ENCODE peak calls at places on chromosomes 4 and X, in six cellular contexts. X is PC-9, K is endothelial cell of umbilical vein, J is neural crest cell, C is RWPE1, L is brain microvascular endothelial cell. I is an unnamed sample.
A peak's percentile ranks its signal among the peaks of the same experiment; 100 is the strongest.

GRCh38 chrX:23993012-23993633 is 33.9 kb downstream of the KLHL15 start:
- DNase-seq in J (no peak), L (peak; percentile 2), X (no peak), K (peak; percentile 71), C (no peak), I (no peak)

GRCh38 chrX:131975851-131976250 is 47.3 kb upstream of the STK26 start:
- DNase-seq in J (no peak), K (no peak), X (no peak), L (no peak), C (no peak), I (no peak)

GRCh38 chr4:147578057-147578476 is 39.1 kb upstream of the TMEM184C start:
- DNase-seq in C (peak; percentile 98), K (peak; percentile 98), L (peak; percentile 89), X (peak; percentile 87), J (no peak), I (no peak)

GRCh38 chr4:183261953-183262775 is 57.9 kb downstream of the CLDN22 start:
- DNase-seq in L (peak; percentile 76), C (peak; percentile 59), J (peak; percentile 87), X (peak; percentile 66), K (peak; percentile 74), I (peak; percentile 90)

GRCh38 chr4:184384810-184385557 is 89.4 kb downstream of the IRF2 start:
- DNase-seq in C (no peak), K (no peak), L (no peak), J (no peak), X (peak; percentile 22), I (no peak)

GRCh38 chr4:84678976-84679744 is 96.2 kb downstream of the CDS1 start:
- DNase-seq in C (no peak), L (no peak), K (no peak), J (no peak), X (no peak), I (no peak)

GRCh38 chrX:102930990-102931756 is 5.9 kb upstream of the RAB40AL start:
- DNase-seq in L (no peak), K (no peak), J (no peak), X (no peak), C (peak; percentile 14), I (no peak)

GRCh38 chr4:166499820-166500219 is 626.8 kb downstream of the TLL1 start:
- DNase-seq in L (no peak), C (no peak), J (no peak), X (no peak), K (no peak), I (no peak)

GRCh38 chr4:10853196-10853595 is 168.6 kb upstream of the CLNK start:
- DNase-seq in J (no peak), X (no peak), K (no peak), L (no peak), C (no peak), I (no peak)

GRCh38 chr4:139622856-139623255 is 42.8 kb upstream of the MGST2 start:
- DNase-seq in K (no peak), X (no peak), J (no peak), C (no peak), L (no peak), I (no peak)

GRCh38 chrX:48695524-48695875 is 1.0 kb upstream of the SUV39H1 start:
- DNase-seq in K (no peak), X (no peak), J (no peak), L (no peak), C (no peak), I (no peak)

GRCh38 chrX:111020283-111020682 is 75.7 kb upstream of the PAK3 start:
- DNase-seq in K (no peak), L (no peak), C (no peak), X (no peak), J (no peak), I (no peak)

GRCh38 chrX:112786076-112786475 is 54.6 kb downstream of the AMOT start:
- DNase-seq in K (no peak), L (no peak), J (no peak), X (no peak), C (no peak), I (no peak)

GRCh38 chrX:106415276-106415895 is 196.4 kb upstream of the RADX start:
- DNase-seq in C (peak; percentile 20), X (peak; percentile 6), K (peak; percentile 1), L (peak; percentile 23), J (no peak), I (no peak)

GRCh38 chr4:127528302-127528701 is 104.5 kb upstream of the INTU start:
- DNase-seq in C (no peak), X (no peak), J (no peak), K (no peak), L (no peak), I (no peak)

GRCh38 chr4:120718979-120719566 is 203.5 kb downstream of the PRDM5 start:
- DNase-seq in C (no peak), X (no peak), K (peak; percentile 49), J (peak; percentile 28), L (peak; percentile 47), I (no peak)

GRCh38 chrX:663841-664240 is 33.2 kb downstream of the SHOX start:
- DNase-seq in X (no peak), K (no peak), J (no peak), L (no peak), C (no peak), I (no peak)

GRCh38 chr4:106186201-106186600 is 129.8 kb downstream of the TBCK start:
- DNase-seq in K (no peak), L (no peak), X (no peak), J (no peak), C (no peak), I (no peak)

GRCh38 chr4:40686081-40686913 is 56.6 kb upstream of the RBM47 start:
- DNase-seq in C (no peak), X (no peak), L (no peak), K (no peak), J (no peak), I (no peak)

GRCh38 chr4:15771419-15772058 is 6.6 kb upstream of the CD38 start:
- DNase-seq in L (no peak), X (no peak), J (no peak), K (no peak), C (no peak), I (no peak)

GRCh38 chr4:113822555-113823290 is 61.2 kb upstream of the CAMK2D start:
- DNase-seq in J (no peak), K (no peak), X (no peak), C (no peak), L (no peak), I (no peak)

GRCh38 chr4:38013461-38014366 is 53.5 kb downstream of the PTTG2 start:
- DNase-seq in K (no peak), J (no peak), X (no peak), L (peak; percentile 18), C (no peak), I (no peak)

GRCh38 chr4:11675051-11675800 is 246.5 kb upstream of the HS3ST1 start:
- DNase-seq in L (no peak), K (no peak), J (no peak), C (no peak), X (no peak), I (no peak)

GRCh38 chrX:150933945-150934350 is 35.5 kb upstream of the CD99L2 start:
- DNase-seq in K (no peak), L (no peak), C (no peak), J (no peak), X (no peak), I (no peak)

GRCh38 chrX:40975951-40976350 is 109.3 kb upstream of the USP9X start:
- DNase-seq in J (no peak), L (no peak), X (no peak), C (no peak), K (no peak), I (no peak)

GRCh38 chr4:52250124-52250523 is 199.0 kb downstream of the SPATA18 start:
- DNase-seq in L (peak; percentile 1), J (no peak), C (no peak), K (no peak), X (no peak), I (no peak)

GRCh38 chr4:122703868-122704267 is 28.6 kb upstream of the BBS12 start:
- DNase-seq in C (no peak), J (no peak), X (no peak), K (no peak), L (no peak), I (no peak)

GRCh38 chrX:67624324-67624723 is 80.5 kb downstream of the AR start:
- DNase-seq in K (no peak), C (no peak), J (no peak), X (no peak), L (no peak), I (no peak)

GRCh38 chrX:107549504-107549903 is 78.8 kb upstream of the PRPS1 start:
- DNase-seq in L (no peak), J (no peak), X (no peak), K (no peak), C (no peak), I (no peak)

GRCh38 chr4:23500876-23501275 is 389.0 kb downstream of the PPARGC1A start:
- DNase-seq in X (no peak), C (no peak), K (no peak), J (no peak), L (no peak), I (no peak)

GRCh38 chr4:159764343-159764952 is 661.6 kb downstream of the RAPGEF2 start:
- DNase-seq in K (peak; percentile 68), X (peak; percentile 11), J (peak; percentile 54), L (peak; percentile 70), C (peak; percentile 31), I (no peak)
- TF ChIP-seq CTCF in K (peak; percentile 38), X (peak; percentile 72), J (peak; percentile 82), L (peak; percentile 64), C (peak; percentile 57), I (peak; percentile 78)

DNA sequence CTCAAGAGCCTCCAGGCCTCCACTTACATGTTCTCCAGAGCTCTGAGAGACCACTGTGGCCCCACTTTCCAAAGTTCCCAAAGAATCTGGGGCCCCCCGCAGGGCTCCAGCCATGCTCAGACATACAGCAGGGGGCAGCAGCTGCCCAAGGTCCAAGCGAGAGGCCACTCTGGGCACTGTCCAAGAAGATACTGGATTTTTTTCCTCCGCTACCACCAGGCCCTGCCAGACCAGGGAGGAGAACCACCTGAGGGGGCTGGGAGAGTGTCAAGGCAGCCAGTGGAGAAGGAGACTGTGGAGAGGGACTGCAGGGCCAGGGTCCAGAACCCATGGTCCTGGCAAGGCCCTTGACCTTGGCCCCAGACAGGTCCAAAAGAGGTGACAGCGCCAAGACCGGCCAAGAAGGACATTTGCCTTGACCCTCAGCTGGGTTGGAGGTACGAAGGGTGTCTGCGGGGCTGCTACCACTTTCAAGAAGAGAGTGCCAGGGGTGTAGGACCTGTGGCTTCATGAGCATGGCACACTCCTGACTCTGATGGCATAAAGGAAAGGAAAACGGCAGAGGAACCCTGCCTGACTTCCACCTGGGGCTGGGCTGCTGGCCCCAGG is 5.3 kb downstream of the EMD start:
- DNase-seq in K (no peak), X (no peak), L (no peak), J (no peak), C (no peak), I (no peak)
- TF ChIP-seq CTCF in K (peak; percentile 30), X (no peak), L (peak; percentile 61), J (peak; percentile 28), C (no peak), I (peak; percentile 35)

GRCh38 chr4:45475490-45475889 is 648.4 kb downstream of the GABRG1 start:
- DNase-seq in L (no peak), K (no peak), X (no peak), C (no peak), J (no peak), I (no peak)
- TF ChIP-seq CTCF in L (no peak), K (no peak), X (no peak), C (no peak), J (no peak), I (no peak)

DNA sequence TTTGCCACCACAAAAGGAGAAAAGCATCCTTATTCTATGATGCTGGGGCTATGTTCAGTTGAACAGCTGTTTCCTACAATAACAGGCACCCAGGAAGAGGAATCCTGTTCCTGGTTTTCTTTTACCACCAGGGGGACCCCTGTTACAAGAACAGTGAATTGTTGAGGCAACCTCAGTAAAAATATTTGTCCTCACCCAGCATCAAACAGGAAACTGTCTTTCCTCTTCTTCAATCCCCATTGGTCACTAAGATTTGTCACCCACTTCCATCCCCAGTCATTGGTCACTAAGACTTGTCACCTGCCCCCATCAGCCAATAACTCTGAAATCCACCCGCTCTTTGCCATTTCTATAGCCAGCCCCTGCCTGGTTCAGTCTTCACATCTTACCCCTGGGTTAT is 143.5 kb upstream of the GALNT7 start:
- DNase-seq in C (peak; percentile 63), K (peak; percentile 38), X (peak; percentile 43), L (peak; percentile 87), J (peak; percentile 39), I (no peak)
- TF ChIP-seq CTCF in C (peak; percentile 68), K (peak; percentile 33), X (peak; percentile 67), L (peak; percentile 76), J (peak; percentile 84), I (peak; percentile 83)

I was measured in osteocyte.